ENCODE peak calls at places on chromosomes 2 and 18, in eight cellular contexts. C is RWPE1, M is cardiac fibroblast, D is NAMALWA, T is HFFc6, E is glutamatergic neuron, S is MM.1S, P is left ventricle myocardium inferior. A is an unnamed sample.

GRCh38 chr2:197707316-197708213 is 2.4 kb downstream of the MARS2 start:
- DNase-seq in C (peak), E (no peak), T (peak), M (peak), S (peak), D (peak), P (no peak), A (peak)

GRCh38 chr2:186780701-186781316 is 68.2 kb downstream of the ZSWIM2 start:
- DNase-seq in C (peak), M (peak), P (no peak), S (peak), T (peak), D (peak), E (no peak), A (no peak)

GRCh38 chr2:205807229-205807628 is 124.9 kb downstream of the NRP2 start:
- DNase-seq in D (no peak), P (no peak), M (no peak), C (no peak), S (no peak), T (no peak), E (no peak), A (no peak)

GRCh38 chr2:74447230-74447999 is 5.7 kb upstream of the RTKN start:
- DNase-seq in C (no peak), M (no peak), S (no peak), E (no peak), P (no peak), T (no peak), D (no peak), A (no peak)

GRCh38 chr2:61833971-61834370 is 19.9 kb downstream of the FAM161A start:
- DNase-seq in C (no peak), E (no peak), D (no peak), M (no peak), P (no peak), T (no peak), S (no peak), A (no peak)

GRCh38 chr2:219612605-219613286 is 14.7 kb upstream of the SLC4A3 start:
- DNase-seq in S (peak), E (no peak), P (no peak), T (no peak), M (no peak), D (peak), C (no peak), A (peak)

GRCh38 chr2:26696352-26696816 is 3.9 kb downstream of the KCNK3 start:
- DNase-seq in M (peak), E (no peak), D (no peak), S (no peak), T (peak), C (peak), P (no peak), A (no peak)

GRCh38 chr2:28364611-28365010 is 28.0 kb upstream of the FOSL2 start:
- DNase-seq in T (no peak), S (no peak), E (no peak), M (no peak), D (no peak), C (no peak), P (no peak), A (no peak)

GRCh38 chr2:62224976-62225375 is 29.1 kb downstream of the B3GNT2 start:
- DNase-seq in M (no peak), C (no peak), E (no peak), S (no peak), P (no peak), T (no peak), D (no peak), A (no peak)

GRCh38 chr2:173124441-173124840 is 48.8 kb downstream of the MAP3K20 start:
- DNase-seq in C (peak), P (no peak), T (peak), D (no peak), M (no peak), E (no peak), S (no peak), A (no peak)

GRCh38 chr2:113277474-113278072 is 1.1 kb downstream of the PAX8 start:
- DNase-seq in E (peak), S (no peak), P (no peak), C (no peak), T (no peak), M (no peak), D (no peak), A (no peak)

GRCh38 chr2:119387381-119388129 is 20.8 kb downstream of the DBI start:
- DNase-seq in C (no peak), E (no peak), M (peak), T (peak), D (peak), P (peak), S (peak), A (no peak)

GRCh38 chr2:199602896-199603482 is 145.2 kb upstream of the SATB2 start:
- DNase-seq in C (no peak), S (no peak), T (no peak), E (no peak), M (no peak), P (no peak), D (no peak), A (no peak)

GRCh38 chr2:224055101-224055500 is 16.0 kb upstream of the SERPINE2 start:
- DNase-seq in P (no peak), S (no peak), T (no peak), C (no peak), M (peak), E (no peak), D (no peak), A (no peak)

GRCh38 chr2:176653856-176654443 is 384.7 kb downstream of the MTX2 start:
- DNase-seq in C (peak), S (peak), E (peak), D (peak), M (peak), T (peak), P (peak), A (peak)

GRCh38 chr2:86791574-86791973 is 861 bp upstream of the CD8A start:
- DNase-seq in S (no peak), D (no peak), M (no peak), E (no peak), P (no peak), C (no peak), T (no peak), A (no peak)

GRCh38 chr2:158457826-158458616 is 1.3 kb downstream of the PKP4 start:
- DNase-seq in E (peak), D (peak), S (peak), M (peak), P (peak), C (peak), T (peak), A (peak)

GRCh38 chr2:7191927-7192326 is 274.7 kb downstream of the RNF144A start:
- DNase-seq in P (no peak), D (no peak), M (peak), T (peak), C (peak), S (no peak), E (no peak), A (no peak)

GRCh38 chr2:101064868-101065549 is 62.9 kb downstream of the RPL31 start:
- DNase-seq in C (peak), M (peak), T (peak), P (no peak), D (no peak), S (no peak), E (no peak), A (no peak)

GRCh38 chr2:2101924-2102323 is 229.2 kb downstream of the MYT1L start:
- DNase-seq in E (no peak), S (no peak), T (no peak), D (peak), C (no peak), M (peak), P (no peak), A (no peak)

GRCh38 chr2:17646838-17647701 is 106.5 kb downstream of the SMC6 start:
- DNase-seq in P (no peak), D (no peak), C (no peak), S (no peak), M (no peak), E (no peak), T (no peak), A (no peak)

GRCh38 chr2:149063177-149063576 is 24.7 kb downstream of the LYPD6B start:
- DNase-seq in P (no peak), S (no peak), E (no peak), C (no peak), T (no peak), D (no peak), M (no peak), A (no peak)

GRCh38 chr18:69916412-69916811 is 31.3 kb downstream of the CD226 start:
- DNase-seq in E (no peak), P (no peak), D (no peak), T (no peak), S (no peak), C (peak), M (peak), A (no peak)

GRCh38 chr2:49165662-49166061 is 11.3 kb upstream of the FSHR start:
- DNase-seq in S (no peak), T (no peak), E (no peak), M (no peak), C (no peak), D (no peak), P (no peak), A (no peak)

GRCh38 chr18:37222383-37223378 is 342.9 kb downstream of the CELF4 start:
- DNase-seq in C (no peak), P (no peak), M (no peak), T (no peak), E (no peak), S (peak), D (no peak), A (no peak)

GRCh38 chr2:97950329-97951154 is 45.2 kb downstream of the TMEM131 start:
- DNase-seq in C (peak), T (peak), M (peak), S (no peak), D (no peak), P (no peak), E (no peak), A (no peak)

GRCh38 chr2:229601396-229601795 is 113.0 kb downstream of the DNER start:
- DNase-seq in M (peak), P (no peak), C (no peak), S (no peak), E (no peak), D (no peak), T (no peak), A (no peak)

GRCh38 chr2:160010361-160011145 is 51.9 kb downstream of the PLA2R1 start:
- DNase-seq in T (peak), M (no peak), E (no peak), P (no peak), S (no peak), D (no peak), C (no peak), A (no peak)

GRCh38 chr2:142885543-142885942 is 8.1 kb downstream of the KYNU start:
- DNase-seq in P (no peak), C (no peak), E (no peak), M (no peak), T (no peak), D (no peak), S (no peak), A (no peak)

GRCh38 chr2:233350708-233351107 is 3.6 kb upstream of the DGKD start:
- DNase-seq in C (peak), P (no peak), S (no peak), E (no peak), T (peak), M (peak), D (peak), A (no peak)

GRCh38 chr2:33273479-33273878 is 203.0 kb upstream of the RASGRP3 start:
- DNase-seq in D (no peak), T (no peak), C (no peak), M (no peak), S (no peak), P (no peak), E (no peak), A (no peak)

GRCh38 chr2:168434164-168434563 is 21.9 kb upstream of the CERS6 start:
- DNase-seq in D (no peak), P (peak), E (peak), C (no peak), S (no peak), T (no peak), M (no peak), A (no peak)

GRCh38 chr2:205464681-205465080 is 217.6 kb upstream of the NRP2 start:
- DNase-seq in C (no peak), D (no peak), T (no peak), M (no peak), E (no peak), P (no peak), S (no peak), A (no peak)

GRCh38 chr2:196441527-196441926 is 198.0 kb upstream of the CCDC150 start:
- DNase-seq in T (no peak), E (no peak), C (no peak), S (no peak), M (no peak), D (no peak), P (no peak), A (no peak)